ENCODE peak calls at places on chromosomes 16 and 17, in six cellular contexts. One of them, this sample, is unnamed.
A peak's percentile ranks its signal among the peaks of the same experiment; 100 is the strongest.

GRCh38 chr17:47813512-47814031 is 8.0 kb downstream of the OSBPL7 start:
- DNase-seq in lung: no peak
- DNase-seq in thoracic aorta: no peak
- DNase-seq in fibroblast of lung: no peak
- DNase-seq in sigmoid colon: peak; percentile 59
- DNase-seq in HCT116: no peak
- DNase-seq in this sample: no peak

GRCh38 chr16:58422809-58423208 is 30.5 kb downstream of the GINS3 start:
- DNase-seq in thoracic aorta: no peak
- DNase-seq in fibroblast of lung: no peak
- DNase-seq in HCT116: no peak
- DNase-seq in lung: no peak
- DNase-seq in sigmoid colon: no peak
- DNase-seq in this sample: no peak

GRCh38 chr16:87240211-87241134 is 76.7 kb downstream of the C16orf95 start:
- DNase-seq in lung: no peak
- DNase-seq in fibroblast of lung: peak; percentile 23
- DNase-seq in sigmoid colon: no peak
- DNase-seq in thoracic aorta: no peak
- DNase-seq in HCT116: no peak
- DNase-seq in this sample: no peak

GRCh38 chr17:49734666-49735490 is 27.1 kb upstream of the SLC35B1 start:
- DNase-seq in fibroblast of lung: no peak
- DNase-seq in thoracic aorta: no peak
- DNase-seq in HCT116: no peak
- DNase-seq in lung: no peak
- DNase-seq in sigmoid colon: no peak
- DNase-seq in this sample: peak; percentile 52

GRCh38 chr17:75457047-75457654 is 716 bp downstream of the TMEM94 start:
- DNase-seq in thoracic aorta: no peak
- DNase-seq in lung: no peak
- DNase-seq in fibroblast of lung: peak; percentile 69
- DNase-seq in HCT116: no peak
- DNase-seq in sigmoid colon: no peak
- DNase-seq in this sample: no peak

GRCh38 chr17:27533874-27534815 is 77.9 kb downstream of the KSR1 start:
- DNase-seq in sigmoid colon: peak; percentile 63
- DNase-seq in thoracic aorta: no peak
- DNase-seq in fibroblast of lung: peak; percentile 98
- DNase-seq in lung: no peak
- DNase-seq in HCT116: no peak
- DNase-seq in this sample: no peak

GRCh38 chr16:69861276-69862030 is 89.7 kb upstream of the CLEC18A start:
- DNase-seq in fibroblast of lung: peak; percentile 86
- DNase-seq in sigmoid colon: peak; percentile 82
- DNase-seq in thoracic aorta: peak; percentile 50
- DNase-seq in lung: peak; percentile 39
- DNase-seq in HCT116: no peak
- DNase-seq in this sample: no peak

GRCh38 chr16:79677799-79678525 is 77.4 kb upstream of the MAF start:
- DNase-seq in fibroblast of lung: peak; percentile 55
- DNase-seq in HCT116: no peak
- DNase-seq in thoracic aorta: no peak
- DNase-seq in lung: no peak
- DNase-seq in sigmoid colon: no peak
- DNase-seq in this sample: no peak

GRCh38 chr17:44909681-44910144 is 5.6 kb downstream of the GFAP start:
- DNase-seq in HCT116: no peak
- DNase-seq in sigmoid colon: peak; percentile 52
- DNase-seq in fibroblast of lung: peak; percentile 85
- DNase-seq in thoracic aorta: no peak
- DNase-seq in lung: no peak
- DNase-seq in this sample: no peak

GRCh38 chr16:29312835-29313558 is 93.5 kb downstream of the NPIPB11 start:
- DNase-seq in thoracic aorta: no peak
- DNase-seq in sigmoid colon: peak; percentile 46
- DNase-seq in fibroblast of lung: no peak
- DNase-seq in lung: no peak
- DNase-seq in HCT116: no peak
- DNase-seq in this sample: no peak

GRCh38 chr16:69064164-69064563 is 41.3 kb upstream of the HAS3 start:
- DNase-seq in thoracic aorta: no peak
- DNase-seq in fibroblast of lung: no peak
- DNase-seq in HCT116: peak; percentile 73
- DNase-seq in sigmoid colon: no peak
- DNase-seq in lung: no peak
- DNase-seq in this sample: no peak

GRCh38 chr17:63528183-63528582 is 5.0 kb downstream of the KCNH6 start:
- DNase-seq in sigmoid colon: no peak
- DNase-seq in HCT116: no peak
- DNase-seq in fibroblast of lung: no peak
- DNase-seq in lung: no peak
- DNase-seq in thoracic aorta: no peak
- DNase-seq in this sample: no peak

GRCh38 chr16:68076560-68076959 is 8.6 kb upstream of the NFATC3 start:
- DNase-seq in lung: peak; percentile 22
- DNase-seq in sigmoid colon: no peak
- DNase-seq in thoracic aorta: no peak
- DNase-seq in fibroblast of lung: no peak
- DNase-seq in HCT116: no peak
- DNase-seq in this sample: no peak

GRCh38 chr16:72979974-72980373 is 68.0 kb downstream of the ZFHX3 start:
- DNase-seq in lung: no peak
- DNase-seq in sigmoid colon: no peak
- DNase-seq in HCT116: no peak
- DNase-seq in fibroblast of lung: no peak
- DNase-seq in thoracic aorta: no peak
- DNase-seq in this sample: no peak

GRCh38 chr17:62703269-62703775 is 75.9 kb downstream of the MRC2 start:
- DNase-seq in lung: no peak
- DNase-seq in fibroblast of lung: peak; percentile 33
- DNase-seq in thoracic aorta: no peak
- DNase-seq in HCT116: no peak
- DNase-seq in sigmoid colon: peak; percentile 73
- DNase-seq in this sample: no peak

GRCh38 chr17:1074886-1075665 is 78.1 kb downstream of the TIMM22 start:
- DNase-seq in fibroblast of lung: no peak
- DNase-seq in thoracic aorta: no peak
- DNase-seq in lung: no peak
- DNase-seq in sigmoid colon: no peak
- DNase-seq in HCT116: no peak
- DNase-seq in this sample: no peak

GRCh38 chr17:30093463-30094147 is 23.0 kb upstream of the NSRP1 start:
- DNase-seq in fibroblast of lung: peak; percentile 39
- DNase-seq in sigmoid colon: no peak
- DNase-seq in thoracic aorta: no peak
- DNase-seq in HCT116: peak; percentile 54
- DNase-seq in lung: no peak
- DNase-seq in this sample: peak; percentile 64

GRCh38 chr17:74280093-74280513 is 6.1 kb downstream of the DNAI2 start:
- DNase-seq in sigmoid colon: no peak
- DNase-seq in HCT116: no peak
- DNase-seq in thoracic aorta: no peak
- DNase-seq in lung: no peak
- DNase-seq in fibroblast of lung: no peak
- DNase-seq in this sample: no peak

GRCh38 chr17:77036841-77037381 is 103.9 kb upstream of the SEC14L1 start:
- DNase-seq in sigmoid colon: no peak
- DNase-seq in thoracic aorta: no peak
- DNase-seq in HCT116: no peak
- DNase-seq in fibroblast of lung: peak; percentile 62
- DNase-seq in lung: no peak
- DNase-seq in this sample: no peak

GRCh38 chr16:76612497-76612896 is 335.3 kb downstream of the CNTNAP4 start:
- DNase-seq in HCT116: no peak
- DNase-seq in lung: no peak
- DNase-seq in fibroblast of lung: no peak
- DNase-seq in thoracic aorta: no peak
- DNase-seq in sigmoid colon: no peak
- DNase-seq in this sample: no peak

GRCh38 chr16:19698480-19699465 is 19.3 kb downstream of the KNOP1 start:
- DNase-seq in fibroblast of lung: peak; percentile 65
- DNase-seq in thoracic aorta: no peak
- DNase-seq in lung: no peak
- DNase-seq in sigmoid colon: no peak
- DNase-seq in HCT116: no peak
- DNase-seq in this sample: no peak

GRCh38 chr16:87389245-87389644 is 2.9 kb upstream of the MAP1LC3B start:
- DNase-seq in fibroblast of lung: no peak
- DNase-seq in sigmoid colon: peak; percentile 6
- DNase-seq in thoracic aorta: no peak
- DNase-seq in lung: no peak
- DNase-seq in HCT116: no peak
- DNase-seq in this sample: peak; percentile 1

GRCh38 chr16:69187891-69188451 is 1.0 kb downstream of the SNTB2 start:
- DNase-seq in thoracic aorta: no peak
- DNase-seq in lung: peak; percentile 41
- DNase-seq in sigmoid colon: peak; percentile 83
- DNase-seq in fibroblast of lung: peak; percentile 46
- DNase-seq in HCT116: no peak
- DNase-seq in this sample: no peak

GRCh38 chr17:50768348-50768761 is 1.0 kb upstream of the ANKRD40CL start:
- DNase-seq in HCT116: peak; percentile 37
- DNase-seq in sigmoid colon: no peak
- DNase-seq in lung: peak; percentile 58
- DNase-seq in fibroblast of lung: no peak
- DNase-seq in thoracic aorta: no peak
- DNase-seq in this sample: no peak

GRCh38 chr17:4600563-4600962 is 16.2 kb downstream of the SMTNL2 start:
- DNase-seq in sigmoid colon: no peak
- DNase-seq in HCT116: no peak
- DNase-seq in fibroblast of lung: no peak
- DNase-seq in lung: no peak
- DNase-seq in thoracic aorta: no peak
- DNase-seq in this sample: no peak

GRCh38 chr16:68737046-68737729 is at the start of gene CDH1:
- DNase-seq in fibroblast of lung: no peak
- DNase-seq in lung: peak; percentile 93
- DNase-seq in sigmoid colon: no peak
- DNase-seq in HCT116: peak; percentile 73
- DNase-seq in thoracic aorta: no peak
- DNase-seq in this sample: no peak

GRCh38 chr17:64277831-64278562 is 14.9 kb upstream of the TEX2 start:
- DNase-seq in thoracic aorta: no peak
- DNase-seq in lung: no peak
- DNase-seq in fibroblast of lung: no peak
- DNase-seq in HCT116: no peak
- DNase-seq in sigmoid colon: no peak
- DNase-seq in this sample: no peak

GRCh38 chr16:27819881-27820610 is 243.5 kb downstream of the GSG1L start:
- DNase-seq in thoracic aorta: no peak
- DNase-seq in sigmoid colon: peak; percentile 38
- DNase-seq in HCT116: no peak
- DNase-seq in fibroblast of lung: no peak
- DNase-seq in lung: no peak
- DNase-seq in this sample: no peak

GRCh38 chr16:28866454-28866804 is 2.8 kb downstream of the SH2B1 start:
- DNase-seq in thoracic aorta: no peak
- DNase-seq in HCT116: no peak
- DNase-seq in sigmoid colon: no peak
- DNase-seq in fibroblast of lung: no peak
- DNase-seq in lung: no peak
- DNase-seq in this sample: no peak

DNA sequence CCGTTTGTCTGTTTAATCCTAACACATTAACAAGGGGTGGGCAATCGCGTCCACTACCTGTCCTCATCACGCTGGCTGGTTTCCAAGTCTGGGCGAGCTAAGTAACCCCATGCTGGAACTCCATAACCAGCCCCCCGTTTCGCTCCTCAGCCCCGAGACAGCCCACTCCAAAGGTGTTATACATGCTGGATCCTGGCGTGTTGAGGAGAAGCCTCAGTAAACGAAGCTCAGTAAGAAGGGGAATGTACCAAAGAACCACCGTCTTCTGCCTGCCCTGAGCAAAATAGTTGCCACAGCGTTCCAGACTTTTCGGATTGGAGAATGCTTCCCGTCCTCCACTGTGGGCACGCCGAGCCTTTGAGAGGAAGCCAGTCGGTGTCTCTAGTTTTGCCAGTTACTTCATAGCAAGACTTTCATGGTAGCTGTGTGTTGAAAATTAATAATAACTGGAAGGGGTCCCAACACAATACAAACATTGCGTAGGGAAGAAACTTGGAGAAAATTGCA is 16.1 kb upstream of the C17orf78 start:
- DNase-seq in HCT116: no peak
- DNase-seq in lung: peak; percentile 32
- DNase-seq in sigmoid colon: peak; percentile 67
- DNase-seq in thoracic aorta: peak; percentile 28
- DNase-seq in fibroblast of lung: no peak
- DNase-seq in this sample: no peak
- TF ChIP-seq CTCF in HCT116: no peak
- TF ChIP-seq CTCF in lung: no peak
- TF ChIP-seq CTCF in sigmoid colon: no peak
- TF ChIP-seq CTCF in thoracic aorta: no peak
- TF ChIP-seq CTCF in fibroblast of lung: no peak
- TF ChIP-seq CTCF in this sample: no peak

GRCh38 chr16:85321856-85322271 is 209.6 kb upstream of the CIBAR2 start:
- DNase-seq in fibroblast of lung: peak; percentile 94
- DNase-seq in thoracic aorta: peak; percentile 95
- DNase-seq in lung: peak; percentile 80
- DNase-seq in sigmoid colon: peak; percentile 97
- DNase-seq in HCT116: no peak
- DNase-seq in this sample: no peak
- H3K27ac ChIP-seq in fibroblast of lung: peak overlapping the region; percentile 71
- H3K27ac ChIP-seq in thoracic aorta: peak overlapping the region; percentile 96
- H3K27ac ChIP-seq in lung: no peak overlapping the region
- H3K27ac ChIP-seq in sigmoid colon: peak overlapping the region; percentile 75
- H3K27ac ChIP-seq in HCT116: peak overlapping the region; percentile 2
- H3K27ac ChIP-seq in this sample: no peak overlapping the region

GRCh38 chr16:2040031-2040430 is 7.6 kb downstream of the NTHL1 start:
- DNase-seq in thoracic aorta: no peak
- DNase-seq in sigmoid colon: no peak
- DNase-seq in HCT116: no peak
- DNase-seq in fibroblast of lung: no peak
- DNase-seq in lung: no peak
- DNase-seq in this sample: no peak

GRCh38 chr16:2037631-2038358 is 9.8 kb downstream of the NTHL1 start:
- DNase-seq in thoracic aorta: no peak
- DNase-seq in fibroblast of lung: no peak
- DNase-seq in sigmoid colon: no peak
- DNase-seq in lung: no peak
- DNase-seq in HCT116: no peak
- DNase-seq in this sample: no peak

GRCh38 chr16:2038359-2039285 is 9.0 kb downstream of the NTHL1 start:
- DNase-seq in fibroblast of lung: no peak
- DNase-seq in lung: no peak
- DNase-seq in thoracic aorta: no peak
- DNase-seq in HCT116: no peak
- DNase-seq in sigmoid colon: peak; percentile 90
- DNase-seq in this sample: no peak

GRCh38 chr16:2040450-2041105 is 7.1 kb downstream of the NTHL1 start:
- DNase-seq in fibroblast of lung: no peak
- DNase-seq in thoracic aorta: no peak
- DNase-seq in sigmoid colon: no peak
- DNase-seq in lung: no peak
- DNase-seq in HCT116: no peak
- DNase-seq in this sample: no peak

GRCh38 chr16:2039286-2040030 is 8.2 kb downstream of the NTHL1 start:
- DNase-seq in thoracic aorta: no peak
- DNase-seq in sigmoid colon: peak; percentile 96
- DNase-seq in lung: peak; percentile 69
- DNase-seq in HCT116: no peak
- DNase-seq in fibroblast of lung: peak; percentile 36
- DNase-seq in this sample: peak; percentile 42
- TF ChIP-seq CTCF in thoracic aorta: no peak
- TF ChIP-seq CTCF in sigmoid colon: no peak
- TF ChIP-seq CTCF in lung: no peak
- TF ChIP-seq CTCF in HCT116: no peak
- TF ChIP-seq CTCF in fibroblast of lung: no peak
- TF ChIP-seq CTCF in this sample: no peak

GRCh38 chr17:7348478-7349242 is 3.3 kb upstream of the KCTD11 start:
- DNase-seq in lung: no peak
- DNase-seq in sigmoid colon: no peak
- DNase-seq in fibroblast of lung: peak; percentile 47
- DNase-seq in HCT116: no peak
- DNase-seq in thoracic aorta: no peak
- DNase-seq in this sample: no peak
- H3K27ac ChIP-seq in lung: no peak overlapping the region
- H3K27ac ChIP-seq in sigmoid colon: peak overlapping the region; percentile 93
- H3K27ac ChIP-seq in fibroblast of lung: no peak overlapping the region
- H3K27ac ChIP-seq in HCT116: no peak overlapping the region
- H3K27ac ChIP-seq in thoracic aorta: no peak overlapping the region
- H3K27ac ChIP-seq in this sample: no peak overlapping the region